ENCODE peak calls at places on chromosomes 7 and 10, in six cellular contexts. S is mesenteric fat pad; Y is posterior vena cava; Q is fibroblast of the conjunctiva; T is CD4-positive, alpha-beta memory T cell; X is mucosa of descending colon. B is an unnamed sample.

GRCh38 chr10:13809447-13809846 is 222.7 kb downstream of the PRPF18 start:
- DNase-seq in T (no peak), Y (no peak), X (no peak), Q (no peak), S (no peak), B (no peak)

GRCh38 chr10:58066979-58067378 is 200.7 kb downstream of the IPMK start:
- DNase-seq in T (no peak), Y (no peak), Q (no peak), X (no peak), S (no peak), B (no peak)

GRCh38 chr10:11023554-11023953 is 5.9 kb downstream of the CELF2 start:
- DNase-seq in Q (no peak), X (no peak), T (no peak), Y (no peak), S (no peak), B (no peak)

GRCh38 chr7:113768256-113768847 is 150.5 kb downstream of the PPP1R3A start:
- DNase-seq in X (no peak), S (no peak), T (no peak), Q (no peak), Y (no peak), B (no peak)

GRCh38 chr10:104445359-104445758 is 91.7 kb downstream of the CFAP58 start:
- DNase-seq in X (no peak), T (no peak), Q (peak; percentile 44), Y (no peak), S (no peak), B (no peak)

GRCh38 chr7:28854750-28855074 is 103.4 kb downstream of the TRIL start:
- DNase-seq in T (no peak), X (no peak), S (no peak), Y (no peak), Q (no peak), B (no peak)

GRCh38 chr7:1935176-1936005 is 265.3 kb downstream of the ELFN1 start:
- DNase-seq in X (no peak), Y (no peak), T (no peak), Q (no peak), S (no peak), B (no peak)

GRCh38 chr10:59362184-59362966 is at the start of gene FAM13C:
- DNase-seq in S (no peak), X (peak; percentile 78), T (no peak), Y (peak; percentile 86), Q (no peak), B (no peak)

GRCh38 chr7:121398246-121398645 is 2.1 kb upstream of the FAM3C start:
- DNase-seq in Y (no peak), X (no peak), S (no peak), T (no peak), Q (no peak), B (no peak)

GRCh38 chr7:1586827-1587705 is 17.2 kb upstream of the PSMG3 start:
- DNase-seq in T (no peak), S (no peak), X (no peak), Y (no peak), Q (no peak), B (no peak)

GRCh38 chr10:36681751-36682633 is 443.4 kb upstream of the ANKRD30A start:
- DNase-seq in T (no peak), Y (no peak), Q (no peak), S (no peak), X (no peak), B (no peak)

GRCh38 chr7:97671571-97671970 is 60.3 kb upstream of the TAC1 start:
- DNase-seq in T (no peak), X (no peak), Y (no peak), Q (no peak), S (no peak), B (no peak)

B was measured in tibial nerve.